ENCODE peak calls at places on chromosomes 3 and 15, in ten cellular contexts. T is caudate nucleus, J is OCI-LY7, E is pancreas, N is epithelial cell of prostate, L is dorsolateral prefrontal cortex, Z is uterus, V is iPS DF 6.9, Q is GM23248, M is heart right ventricle. K is an unnamed sample.

GRCh38 chr3:48798998-48799397 is 48.7 kb downstream of the PRKAR2A start:
- DNase-seq in T (no peak), J (no peak), E (peak; percentile 65), N (peak; percentile 18), L (no peak), Z (no peak), V (no peak), Q (no peak), M (no peak), K (no peak)

GRCh38 chr3:193944161-193944884 is 191.6 kb upstream of the HES1 start:
- DNase-seq in T (no peak), J (no peak), E (no peak), N (no peak), L (no peak), Z (no peak), V (no peak), Q (no peak), M (no peak), K (no peak)

GRCh38 chr3:10550705-10551104 is 45.3 kb upstream of the ATP2B2 start:
- DNase-seq in T (no peak), J (no peak), E (no peak), N (no peak), L (no peak), Z (no peak), V (no peak), Q (no peak), M (peak; percentile 21), K (no peak)

GRCh38 chr15:35657679-35658201 is 111.8 kb upstream of the DPH6 start:
- DNase-seq in T (no peak), J (no peak), E (no peak), N (no peak), L (no peak), Z (no peak), V (no peak), Q (peak; percentile 80), M (no peak), K (peak; percentile 43)

GRCh38 chr15:60353245-60353940 is 44.4 kb downstream of the ANXA2 start:
- DNase-seq in T (no peak), J (no peak), E (no peak), N (no peak), L (no peak), Z (no peak), V (no peak), Q (peak; percentile 77), M (no peak), K (peak; percentile 76)

GRCh38 chr15:52236015-52236414 is 44.8 kb upstream of the GNB5 start:
- DNase-seq in T (no peak), J (no peak), E (no peak), N (no peak), L (no peak), Z (no peak), V (no peak), Q (no peak), M (no peak), K (no peak)

GRCh38 chr15:29133791-29134190 is 135.8 kb downstream of the NSMCE3 start:
- DNase-seq in T (no peak), J (no peak), E (no peak), N (no peak), L (peak; percentile 20), Z (no peak), V (no peak), Q (no peak), M (no peak), K (no peak)

GRCh38 chr3:104947946-104948345 is 418.8 kb upstream of the ALCAM start:
- DNase-seq in T (no peak), J (no peak), E (no peak), N (no peak), L (no peak), Z (no peak), V (no peak), Q (no peak), M (no peak), K (peak; percentile 79)

GRCh38 chr15:79820820-79821219 is 76.0 kb downstream of the MTHFS start:
- DNase-seq in T (no peak), J (no peak), E (no peak), N (no peak), L (no peak), Z (no peak), V (no peak), Q (no peak), M (no peak), K (no peak)

GRCh38 chr3:13826672-13827071 is 53.2 kb downstream of the WNT7A start:
- DNase-seq in T (no peak), J (no peak), E (no peak), N (no peak), L (no peak), Z (no peak), V (no peak), Q (no peak), M (no peak), K (no peak)

GRCh38 chr3:13828501-13828900 is 51.4 kb downstream of the WNT7A start:
- DNase-seq in T (no peak), J (no peak), E (no peak), N (no peak), L (peak; percentile 38), Z (no peak), V (no peak), Q (no peak), M (no peak), K (no peak)

GRCh38 chr3:13827256-13827655 is 52.6 kb downstream of the WNT7A start:
- DNase-seq in T (no peak), J (no peak), E (no peak), N (no peak), L (no peak), Z (no peak), V (no peak), Q (no peak), M (no peak), K (no peak)

GRCh38 chr3:13829311-13829710 is 50.6 kb downstream of the WNT7A start:
- DNase-seq in T (no peak), J (no peak), E (no peak), N (no peak), L (no peak), Z (no peak), V (no peak), Q (no peak), M (no peak), K (no peak)

DNA sequence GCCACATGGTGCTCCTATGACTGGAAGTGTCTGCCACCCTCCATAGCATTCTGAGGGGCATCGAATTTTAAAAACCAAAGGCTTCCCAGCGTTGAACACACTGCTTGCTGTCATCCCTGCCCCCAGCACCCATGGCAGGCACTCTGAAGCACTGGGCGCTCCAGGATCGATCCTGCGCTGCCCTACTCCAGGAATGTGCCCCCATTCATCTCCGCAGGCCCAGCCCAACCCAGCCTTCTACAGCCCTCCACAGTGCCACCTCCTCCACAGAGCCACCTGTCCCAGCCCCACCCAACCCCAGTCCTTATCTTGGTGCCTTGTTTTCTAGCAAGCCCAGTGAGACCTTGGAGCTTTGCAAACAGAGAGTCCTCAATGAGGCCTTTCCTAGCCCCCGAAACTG is 52.2 kb downstream of the WNT7A start:
- DNase-seq in T (no peak), J (no peak), E (no peak), N (no peak), L (no peak), Z (no peak), V (no peak), Q (no peak), M (no peak), K (no peak)
- H3K27ac ChIP-seq in T (no peak overlapping the region), J (no peak overlapping the region), E (no peak overlapping the region), N (peak overlapping the region; percentile 5), L (no peak overlapping the region), Z (no peak overlapping the region), V (no peak overlapping the region), Q (no peak overlapping the region), M (no peak overlapping the region), K (no peak overlapping the region)

GRCh38 chr3:184789314-184789998 is 22.5 kb upstream of the VPS8 start:
- DNase-seq in T (no peak), J (no peak), E (no peak), N (no peak), L (no peak), Z (no peak), V (no peak), Q (no peak), M (no peak), K (no peak)
- H3K27ac ChIP-seq in T (no peak overlapping the region), J (no peak overlapping the region), E (no peak overlapping the region), N (no peak overlapping the region), L (peak overlapping the region; percentile 20), Z (no peak overlapping the region), V (no peak overlapping the region), Q (no peak overlapping the region), M (no peak overlapping the region), K (no peak overlapping the region)

GRCh38 chr3:168847293-168847883 is 751.7 kb upstream of the GOLIM4 start:
- DNase-seq in T (no peak), J (peak; percentile 44), E (no peak), N (no peak), L (no peak), Z (no peak), V (no peak), Q (peak; percentile 74), M (no peak), K (peak; percentile 57)
- H3K27ac ChIP-seq in T (no peak overlapping the region), J (no peak overlapping the region), E (no peak overlapping the region), N (no peak overlapping the region), L (no peak overlapping the region), Z (no peak overlapping the region), V (no peak overlapping the region), Q (no peak overlapping the region), M (no peak overlapping the region), K (no peak overlapping the region)

DNA sequence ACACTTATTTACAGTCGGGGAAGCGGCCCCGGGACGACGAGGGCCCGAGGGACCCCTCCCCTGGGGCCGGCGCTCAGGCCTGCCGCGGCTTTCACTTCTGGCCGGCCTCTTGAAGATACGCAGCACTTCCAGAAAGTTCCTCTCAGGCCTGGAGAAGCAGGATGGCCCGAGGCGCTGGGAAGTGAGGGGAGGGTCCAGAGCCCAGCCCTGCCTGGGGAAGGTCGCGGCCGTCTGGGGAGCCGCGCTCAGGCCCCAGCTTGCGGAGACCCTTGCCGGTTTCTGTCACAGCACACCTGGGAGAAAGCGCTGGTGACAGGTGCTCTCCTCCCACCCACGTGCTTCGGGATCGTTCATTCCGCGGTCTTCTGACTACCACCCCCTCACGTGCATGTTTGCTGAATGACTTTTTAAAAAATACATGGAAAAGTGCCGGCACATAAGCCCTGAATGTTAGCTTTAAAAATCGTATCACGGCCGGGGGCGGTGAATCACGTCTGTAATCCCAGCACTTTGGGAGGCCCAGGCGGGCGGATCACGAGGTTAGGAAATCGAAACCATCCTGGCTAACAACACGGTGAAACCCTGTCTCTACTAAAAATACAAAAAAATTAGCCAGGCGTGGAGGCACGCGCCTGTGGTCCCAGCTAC is 726 bp upstream of the TM2D3 start:
- DNase-seq in T (no peak), J (no peak), E (peak; percentile 40), N (no peak), L (no peak), Z (peak; percentile 24), V (no peak), Q (peak; percentile 89), M (no peak), K (no peak)
- H3K27ac ChIP-seq in T (peak overlapping the region; percentile 95), J (peak overlapping the region; percentile 84), E (peak overlapping the region; percentile 86), N (peak overlapping the region; percentile 97), L (peak overlapping the region; percentile 98), Z (peak overlapping the region; percentile 90), V (no peak overlapping the region), Q (peak overlapping the region; percentile 92), M (peak overlapping the region; percentile 94), K (peak overlapping the region; percentile 96)

K was measured in IMR-90.